ENCODE peak calls at places on chromosomes 6 and 20, in four cellular contexts. W is aorta, L is A549, E is psoas muscle. Y is an unnamed sample.

GRCh38 chr6:162973975-162974374 is 246.2 kb downstream of the PACRG start:
- DNase-seq in W (no peak), L (no peak), E (no peak), Y (no peak)

GRCh38 chr6:106143582-106144139 is 57.5 kb downstream of the PRDM1 start:
- DNase-seq in W (no peak), L (no peak), E (no peak), Y (no peak)

GRCh38 chr6:138609801-138610430 is 110.6 kb upstream of the NHSL1 start:
- DNase-seq in W (no peak), L (no peak), E (no peak), Y (no peak)

GRCh38 chr20:25016471-25016870 is 23.9 kb upstream of the APMAP start:
- DNase-seq in W (peak; percentile 13), L (no peak), E (no peak), Y (no peak)

GRCh38 chr6:32519910-32520258 is 10.2 kb downstream of the HLA-DRB5 start:
- DNase-seq in W (no peak), L (no peak), E (no peak), Y (no peak)

GRCh38 chr6:14876778-14877613 is 368.9 kb upstream of the JARID2 start:
- DNase-seq in W (no peak), L (peak; percentile 11), E (no peak), Y (no peak)

GRCh38 chr20:62252342-62252966 is 14.1 kb downstream of the OSBPL2 start:
- DNase-seq in W (no peak), L (no peak), E (no peak), Y (no peak)

GRCh38 chr6:144195671-144196070 is 45.4 kb downstream of the STX11 start:
- DNase-seq in W (no peak), L (peak; percentile 9), E (no peak), Y (no peak)

GRCh38 chr6:20411953-20412352 is 10.3 kb downstream of the E2F3 start:
- DNase-seq in W (no peak), L (no peak), E (no peak), Y (no peak)

GRCh38 chr20:48738399-48739304 is 89.1 kb downstream of the PREX1 start:
- DNase-seq in W (no peak), L (no peak), E (no peak), Y (no peak)

GRCh38 chr6:84645563-84646266 is 118.7 kb downstream of the TBX18 start:
- DNase-seq in W (no peak), L (no peak), E (no peak), Y (no peak)

GRCh38 chr6:17851001-17851719 is 136.3 kb downstream of the KIF13A start:
- DNase-seq in W (no peak), L (no peak), E (no peak), Y (no peak)

GRCh38 chr6:2961491-2961890 is 9.9 kb downstream of the SERPINB6 start:
- DNase-seq in W (no peak), L (no peak), E (no peak), Y (no peak)

GRCh38 chr6:26607434-26608230 is 10.9 kb downstream of the ABT1 start:
- DNase-seq in W (no peak), L (peak; percentile 54), E (no peak), Y (no peak)

GRCh38 chr6:41427642-41428401 is 92.4 kb downstream of the NCR2 start:
- DNase-seq in W (peak; percentile 79), L (peak; percentile 11), E (peak; percentile 64), Y (peak; percentile 88)

GRCh38 chr20:59184880-59185447 is 21.3 kb downstream of the ZNF831 start:
- DNase-seq in W (no peak), L (no peak), E (no peak), Y (no peak)

GRCh38 chr6:111844921-111845320 is 28.3 kb downstream of the FYN start:
- DNase-seq in W (no peak), L (no peak), E (no peak), Y (peak; percentile 20)

GRCh38 chr6:111468329-111469012 is 14.5 kb downstream of the REV3L start:
- DNase-seq in W (peak; percentile 51), L (no peak), E (no peak), Y (no peak)

GRCh38 chr6:63567966-63568365 is 4.3 kb upstream of the LOC128125822 start:
- DNase-seq in W (no peak), L (no peak), E (no peak), Y (no peak)

GRCh38 chr6:63560806-63561672 is 11.2 kb upstream of the LOC128125822 start:
- DNase-seq in W (no peak), L (peak; percentile 95), E (no peak), Y (no peak)

GRCh38 chr6:63571382-63571882 is 848 bp upstream of the LOC128125822 start:
- DNase-seq in W (no peak), L (no peak), E (no peak), Y (no peak)

GRCh38 chr6:63565058-63565726 is 7.1 kb upstream of the LOC128125822 start:
- DNase-seq in W (no peak), L (peak; percentile 76), E (no peak), Y (no peak)

GRCh38 chr6:63565727-63566625 is 6.3 kb upstream of the LOC128125822 start:
- DNase-seq in W (no peak), L (no peak), E (no peak), Y (no peak)
- H3K27ac ChIP-seq in W (no peak overlapping the region), L (peak overlapping the region; percentile 100), E (peak overlapping the region; percentile 67), Y (no peak overlapping the region)

GRCh38 chr6:135182993-135183531 is 2.0 kb downstream of the MYB start:
- DNase-seq in W (no peak), L (no peak), E (no peak), Y (no peak)

GRCh38 chr6:135186255-135186654 is 5.1 kb downstream of the MYB start:
- DNase-seq in W (no peak), L (no peak), E (no peak), Y (no peak)

GRCh38 chr6:135187372-135187771 is 6.3 kb downstream of the MYB start:
- DNase-seq in W (no peak), L (no peak), E (no peak), Y (no peak)

GRCh38 chr6:135183532-135184440 is 2.7 kb downstream of the MYB start:
- DNase-seq in W (no peak), L (peak; percentile 64), E (no peak), Y (peak; percentile 66)

DNA sequence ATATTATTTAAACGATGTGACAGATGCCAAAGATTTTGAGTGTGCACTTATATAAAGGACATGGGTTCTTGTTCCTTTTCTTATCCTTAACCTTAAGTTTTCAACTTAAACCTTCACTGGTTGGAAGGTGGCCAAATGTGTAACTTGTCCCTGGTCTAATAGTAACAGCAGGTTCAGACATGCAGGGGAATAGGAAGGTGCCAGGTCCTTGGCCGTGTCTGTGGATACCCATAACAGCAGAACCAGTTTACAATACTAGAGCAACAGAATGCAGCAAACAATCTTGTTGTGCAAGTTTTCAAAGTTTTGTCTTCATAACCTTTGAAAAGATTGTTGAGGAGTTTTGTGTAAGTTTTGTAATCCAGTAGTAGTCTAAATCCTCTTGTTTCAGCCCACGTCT is 4.4 kb downstream of the MYB start:
- DNase-seq in W (no peak), L (no peak), E (no peak), Y (no peak)
- H3K4me3 ChIP-seq in W (no peak overlapping the region), L (no peak overlapping the region), E (no peak overlapping the region), Y (no peak overlapping the region)

DNA sequence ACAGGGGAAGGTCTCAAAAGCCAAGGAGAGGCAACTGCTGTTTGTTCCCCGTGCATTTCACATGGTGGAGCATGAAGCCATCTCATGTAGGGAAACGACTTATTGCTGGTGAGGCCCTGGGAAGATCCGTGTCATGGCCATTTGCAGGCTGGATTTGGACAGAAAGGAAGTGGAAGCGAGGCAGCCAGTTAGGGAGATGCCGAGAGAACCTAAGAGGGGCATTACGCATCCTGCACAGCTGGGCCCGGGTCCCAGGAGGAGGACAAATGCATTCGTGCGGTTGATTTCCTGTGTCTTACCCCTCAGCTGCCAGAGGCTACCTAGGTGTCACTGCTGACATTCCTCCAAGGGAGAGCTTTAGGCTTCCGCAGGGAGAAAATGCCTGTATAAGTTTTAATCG is 316.2 kb upstream of the CDYL start:
- DNase-seq in W (no peak), L (no peak), E (no peak), Y (no peak)
- H3K27ac ChIP-seq in W (no peak overlapping the region), L (peak overlapping the region; percentile 73), E (peak overlapping the region; percentile 34), Y (peak overlapping the region; percentile 66)

GRCh38 chr6:88855521-88856152 is 107.8 kb downstream of the RNGTT start:
- DNase-seq in W (no peak), L (peak; percentile 0), E (no peak), Y (peak; percentile 38)
- H3K4me3 ChIP-seq in W (no peak overlapping the region), L (no peak overlapping the region), E (no peak overlapping the region), Y (no peak overlapping the region)

GRCh38 chr20:45817652-45818194 is 5.3 kb downstream of the UBE2C start:
- DNase-seq in W (no peak), L (no peak), E (no peak), Y (no peak)
- H3K27ac ChIP-seq in W (peak overlapping the region; percentile 98), L (no peak overlapping the region), E (peak overlapping the region; percentile 55), Y (peak overlapping the region; percentile 31)